ENCODE peak calls at places on chromosomes 1 and 21, in seven cellular contexts. One of them, this sample, is unnamed.
A peak's percentile ranks its signal among the peaks of the same experiment; 100 is the strongest.

GRCh38 chr1:113178106-113178505 is 105.1 kb downstream of the LRIG2 start:
- DNase-seq in right cardiac atrium: no peak
- DNase-seq in caudate nucleus: no peak
- DNase-seq in tibial nerve: no peak
- DNase-seq in AG04450: no peak
- DNase-seq in neuronal stem cell: no peak
- DNase-seq in A549: no peak
- DNase-seq in this sample: no peak

GRCh38 chr1:226654046-226654445 is 85.0 kb downstream of the ITPKB start:
- DNase-seq in right cardiac atrium: peak; percentile 10
- DNase-seq in caudate nucleus: no peak
- DNase-seq in tibial nerve: no peak
- DNase-seq in AG04450: no peak
- DNase-seq in neuronal stem cell: peak; percentile 82
- DNase-seq in A549: no peak
- DNase-seq in this sample: no peak

GRCh38 chr1:174008261-174008660 is 13.9 kb downstream of the RC3H1 start:
- DNase-seq in right cardiac atrium: no peak
- DNase-seq in caudate nucleus: no peak
- DNase-seq in tibial nerve: no peak
- DNase-seq in AG04450: no peak
- DNase-seq in neuronal stem cell: no peak
- DNase-seq in A549: no peak
- DNase-seq in this sample: no peak

GRCh38 chr1:14366361-14367018 is 232.0 kb upstream of the KAZN start:
- DNase-seq in right cardiac atrium: peak; percentile 71
- DNase-seq in caudate nucleus: peak; percentile 18
- DNase-seq in tibial nerve: no peak
- DNase-seq in AG04450: no peak
- DNase-seq in neuronal stem cell: no peak
- DNase-seq in A549: no peak
- DNase-seq in this sample: peak; percentile 20

GRCh38 chr1:119004129-119004527 is 16.0 kb upstream of the TBX15 start:
- DNase-seq in right cardiac atrium: no peak
- DNase-seq in caudate nucleus: no peak
- DNase-seq in tibial nerve: no peak
- DNase-seq in AG04450: no peak
- DNase-seq in neuronal stem cell: no peak
- DNase-seq in A549: no peak
- DNase-seq in this sample: no peak

GRCh38 chr1:103266036-103266435 is 157.7 kb upstream of the COL11A1 start:
- DNase-seq in right cardiac atrium: no peak
- DNase-seq in caudate nucleus: no peak
- DNase-seq in tibial nerve: no peak
- DNase-seq in AG04450: no peak
- DNase-seq in neuronal stem cell: no peak
- DNase-seq in A549: no peak
- DNase-seq in this sample: no peak

GRCh38 chr1:35857830-35858229 is 25.2 kb upstream of the AGO1 start:
- DNase-seq in right cardiac atrium: no peak
- DNase-seq in caudate nucleus: no peak
- DNase-seq in tibial nerve: no peak
- DNase-seq in AG04450: no peak
- DNase-seq in neuronal stem cell: no peak
- DNase-seq in A549: no peak
- DNase-seq in this sample: peak; percentile 20

GRCh38 chr1:237875291-237875690 is 15.4 kb downstream of the ZP4 start:
- DNase-seq in right cardiac atrium: no peak
- DNase-seq in caudate nucleus: no peak
- DNase-seq in tibial nerve: no peak
- DNase-seq in AG04450: no peak
- DNase-seq in neuronal stem cell: no peak
- DNase-seq in A549: no peak
- DNase-seq in this sample: no peak

GRCh38 chr1:109490029-109490933 is 3.6 kb upstream of the CYB561D1 start:
- DNase-seq in right cardiac atrium: peak; percentile 58
- DNase-seq in caudate nucleus: peak; percentile 63
- DNase-seq in tibial nerve: peak; percentile 83
- DNase-seq in AG04450: no peak
- DNase-seq in neuronal stem cell: no peak
- DNase-seq in A549: peak; percentile 60
- DNase-seq in this sample: peak; percentile 78

GRCh38 chr1:39753132-39754025 is 14.7 kb downstream of the PPIE start:
- DNase-seq in right cardiac atrium: no peak
- DNase-seq in caudate nucleus: no peak
- DNase-seq in tibial nerve: no peak
- DNase-seq in AG04450: no peak
- DNase-seq in neuronal stem cell: no peak
- DNase-seq in A549: no peak
- DNase-seq in this sample: no peak

GRCh38 chr1:11701551-11701961 is 10.0 kb downstream of the DRAXIN start:
- DNase-seq in right cardiac atrium: no peak
- DNase-seq in caudate nucleus: peak; percentile 84
- DNase-seq in tibial nerve: no peak
- DNase-seq in AG04450: no peak
- DNase-seq in neuronal stem cell: no peak
- DNase-seq in A549: no peak
- DNase-seq in this sample: no peak

GRCh38 chr1:230992100-230992774 is 13.3 kb downstream of the ARV1 start:
- DNase-seq in right cardiac atrium: no peak
- DNase-seq in caudate nucleus: no peak
- DNase-seq in tibial nerve: no peak
- DNase-seq in AG04450: no peak
- DNase-seq in neuronal stem cell: no peak
- DNase-seq in A549: no peak
- DNase-seq in this sample: no peak

GRCh38 chr21:34970126-34970525 is 79.0 kb downstream of the RUNX1 start:
- DNase-seq in right cardiac atrium: no peak
- DNase-seq in caudate nucleus: no peak
- DNase-seq in tibial nerve: no peak
- DNase-seq in AG04450: no peak
- DNase-seq in neuronal stem cell: no peak
- DNase-seq in A549: no peak
- DNase-seq in this sample: no peak
- H3K27ac ChIP-seq in right cardiac atrium: no peak overlapping the region
- H3K27ac ChIP-seq in caudate nucleus: no peak overlapping the region
- H3K27ac ChIP-seq in tibial nerve: no peak overlapping the region
- H3K27ac ChIP-seq in AG04450: no peak overlapping the region
- H3K27ac ChIP-seq in neuronal stem cell: no peak overlapping the region
- H3K27ac ChIP-seq in A549: no peak overlapping the region
- H3K27ac ChIP-seq in this sample: no peak overlapping the region

GRCh38 chr1:53541761-53542550 is 82.8 kb downstream of the DMRTB1 start:
- DNase-seq in right cardiac atrium: peak; percentile 2
- DNase-seq in caudate nucleus: no peak
- DNase-seq in tibial nerve: no peak
- DNase-seq in AG04450: peak; percentile 67
- DNase-seq in neuronal stem cell: no peak
- DNase-seq in A549: peak; percentile 76
- DNase-seq in this sample: peak; percentile 65
- H3K27ac ChIP-seq in right cardiac atrium: no peak overlapping the region
- H3K27ac ChIP-seq in caudate nucleus: no peak overlapping the region
- H3K27ac ChIP-seq in tibial nerve: no peak overlapping the region
- H3K27ac ChIP-seq in AG04450: peak overlapping the region; percentile 99
- H3K27ac ChIP-seq in neuronal stem cell: no peak overlapping the region
- H3K27ac ChIP-seq in A549: peak overlapping the region; percentile 90
- H3K27ac ChIP-seq in this sample: no peak overlapping the region

GRCh38 chr1:26019641-26020315 is 1.8 kb upstream of the EXTL1 start:
- DNase-seq in right cardiac atrium: no peak
- DNase-seq in caudate nucleus: no peak
- DNase-seq in tibial nerve: no peak
- DNase-seq in AG04450: no peak
- DNase-seq in neuronal stem cell: no peak
- DNase-seq in A549: no peak
- DNase-seq in this sample: no peak
- H3K27ac ChIP-seq in right cardiac atrium: peak overlapping the region; percentile 25
- H3K27ac ChIP-seq in caudate nucleus: no peak overlapping the region
- H3K27ac ChIP-seq in tibial nerve: no peak overlapping the region
- H3K27ac ChIP-seq in AG04450: peak overlapping the region; percentile 22
- H3K27ac ChIP-seq in neuronal stem cell: no peak overlapping the region
- H3K27ac ChIP-seq in A549: no peak overlapping the region
- H3K27ac ChIP-seq in this sample: no peak overlapping the region

DNA sequence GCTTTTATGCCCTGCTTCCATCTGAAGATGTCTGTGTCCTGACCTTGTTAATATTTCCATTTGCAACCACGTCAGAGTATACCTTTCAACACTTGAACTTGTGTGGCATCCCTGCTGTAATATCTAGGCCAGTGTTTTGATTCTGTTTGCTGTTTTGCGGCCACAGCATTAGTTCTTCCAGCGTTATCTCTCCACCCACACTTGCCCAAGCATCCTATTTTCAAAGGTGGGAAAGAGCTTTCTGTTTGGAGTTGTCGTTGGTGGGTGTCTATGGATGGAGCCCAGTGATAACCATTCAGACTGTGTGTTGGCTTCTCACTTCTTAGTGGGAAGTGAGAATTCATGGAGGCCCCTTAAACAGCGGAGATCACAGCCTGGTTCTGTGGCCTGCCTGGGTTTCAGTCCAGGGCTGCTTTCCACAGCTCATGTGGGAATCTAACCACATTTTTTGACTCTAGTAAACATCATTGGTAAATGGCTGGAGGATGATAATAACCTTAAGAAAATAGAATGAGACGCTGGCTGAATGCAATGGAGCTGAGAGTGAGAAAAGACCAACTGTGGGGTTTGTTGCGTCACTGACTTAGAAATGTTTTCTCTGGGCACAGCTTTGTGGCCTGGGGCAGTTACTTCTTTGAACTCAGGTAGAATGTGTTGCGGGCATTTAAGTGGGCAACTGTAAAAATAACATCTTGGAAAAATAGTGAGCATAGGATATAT is 7.6 kb downstream of the TENT5C start:
- DNase-seq in right cardiac atrium: no peak
- DNase-seq in caudate nucleus: no peak
- DNase-seq in tibial nerve: no peak
- DNase-seq in AG04450: no peak
- DNase-seq in neuronal stem cell: no peak
- DNase-seq in A549: no peak
- DNase-seq in this sample: no peak
- H3K27ac ChIP-seq in right cardiac atrium: peak overlapping the region; percentile 93
- H3K27ac ChIP-seq in caudate nucleus: no peak overlapping the region
- H3K27ac ChIP-seq in tibial nerve: no peak overlapping the region
- H3K27ac ChIP-seq in AG04450: peak overlapping the region; percentile 68
- H3K27ac ChIP-seq in neuronal stem cell: no peak overlapping the region
- H3K27ac ChIP-seq in A549: peak overlapping the region; percentile 15
- H3K27ac ChIP-seq in this sample: no peak overlapping the region

GRCh38 chr1:203640723-203641523 is 14.3 kb downstream of the ATP2B4 start:
- DNase-seq in right cardiac atrium: no peak
- DNase-seq in caudate nucleus: no peak
- DNase-seq in tibial nerve: no peak
- DNase-seq in AG04450: no peak
- DNase-seq in neuronal stem cell: no peak
- DNase-seq in A549: no peak
- DNase-seq in this sample: peak; percentile 98
- H3K27ac ChIP-seq in right cardiac atrium: peak overlapping the region; percentile 36
- H3K27ac ChIP-seq in caudate nucleus: no peak overlapping the region
- H3K27ac ChIP-seq in tibial nerve: no peak overlapping the region
- H3K27ac ChIP-seq in AG04450: peak overlapping the region; percentile 21
- H3K27ac ChIP-seq in neuronal stem cell: no peak overlapping the region
- H3K27ac ChIP-seq in A549: no peak overlapping the region
- H3K27ac ChIP-seq in this sample: peak overlapping the region; percentile 78

GRCh38 chr1:93448292-93448982 is 519 bp downstream of the FNBP1L start:
- DNase-seq in right cardiac atrium: peak; percentile 59
- DNase-seq in caudate nucleus: peak; percentile 42
- DNase-seq in tibial nerve: no peak
- DNase-seq in AG04450: no peak
- DNase-seq in neuronal stem cell: peak; percentile 68
- DNase-seq in A549: peak; percentile 38
- DNase-seq in this sample: peak; percentile 69
- H3K27ac ChIP-seq in right cardiac atrium: peak overlapping the region; percentile 91
- H3K27ac ChIP-seq in caudate nucleus: peak overlapping the region; percentile 82
- H3K27ac ChIP-seq in tibial nerve: peak overlapping the region; percentile 74
- H3K27ac ChIP-seq in AG04450: no peak overlapping the region
- H3K27ac ChIP-seq in neuronal stem cell: peak overlapping the region; percentile 93
- H3K27ac ChIP-seq in A549: peak overlapping the region; percentile 79
- H3K27ac ChIP-seq in this sample: peak overlapping the region; percentile 96